ENCODE peak calls at places on chromosomes 12 and 14, in four cellular contexts. J is AG04450; X is stimulated activated CD4-positive, alpha-beta T cell treated with anti-CD3 and anti-CD28 coated beads, Interleukin-1b, Interleukin-23, amount 100 ng/mL, for 24 hours; F is central memory CD4-positive, alpha-beta T cell. T is an unnamed sample.

GRCh38 chr14:38291681-38292459 is 36.0 kb upstream of the CLEC14A start:
- DNase-seq in J (no peak), X (no peak), F (no peak), T (no peak)

GRCh38 chr12:95117178-95117599 is 43.8 kb upstream of the NR2C1 start:
- DNase-seq in J (peak; percentile 47), X (peak; percentile 35), F (peak; percentile 63), T (no peak)

GRCh38 chr12:30823140-30823669 is 68.5 kb upstream of the CAPRIN2 start:
- DNase-seq in J (no peak), X (no peak), F (peak; percentile 12), T (no peak)

GRCh38 chr12:24172031-24172772 is 222.7 kb upstream of the SOX5 start:
- DNase-seq in J (no peak), X (no peak), F (no peak), T (no peak)

GRCh38 chr12:111686574-111687105 is 787 bp downstream of the ACAD10 start:
- DNase-seq in J (no peak), X (no peak), F (peak; percentile 3), T (no peak)

GRCh38 chr12:122820838-122821271 is 14.4 kb upstream of the HIP1R start:
- DNase-seq in J (no peak), X (no peak), F (no peak), T (no peak)

GRCh38 chr14:104121142-104121541 is 17.2 kb upstream of the KIF26A start:
- DNase-seq in J (no peak), X (no peak), F (no peak), T (no peak)

GRCh38 chr14:50083467-50084337 is 32.7 kb downstream of the VCPKMT start:
- DNase-seq in J (no peak), X (peak; percentile 42), F (peak; percentile 30), T (no peak)

GRCh38 chr12:66678640-66679268 is at the start of gene GRIP1:
- DNase-seq in J (no peak), X (no peak), F (no peak), T (no peak)

GRCh38 chr14:104532191-104532555 is 47.4 kb upstream of the C14orf180 start:
- DNase-seq in J (no peak), X (no peak), F (no peak), T (no peak)

GRCh38 chr14:52913271-52913670 is 37.6 kb downstream of the FERMT2 start:
- DNase-seq in J (no peak), X (no peak), F (no peak), T (no peak)

GRCh38 chr12:98464155-98464554 is 51.2 kb upstream of the TMPO start:
- DNase-seq in J (no peak), X (no peak), F (no peak), T (no peak)

GRCh38 chr14:76664790-76665189 is 96.5 kb upstream of the VASH1 start:
- DNase-seq in J (no peak), X (no peak), F (no peak), T (no peak)

T was measured in Panc1.